ENCODE peak calls at places on chromosomes 7 and 10, in five cellular contexts. P is astrocyte, J is upper lobe of left lung, S is RWPE2, D is substantia nigra. W is an unnamed sample.

GRCh38 chr7:105878746-105879605 is 2.6 kb upstream of the ATXN7L1 start:
- DNase-seq in P (no peak), D (no peak), S (no peak), J (no peak), W (no peak)

GRCh38 chr7:30912986-30913671 is 1.5 kb downstream of the AQP1 start:
- DNase-seq in S (no peak), P (no peak), D (no peak), J (peak), W (peak)

GRCh38 chr10:130495116-130495862 is 359.1 kb downstream of the GLRX3 start:
- DNase-seq in D (no peak), J (peak), P (no peak), S (no peak), W (no peak)

GRCh38 chr7:131249003-131249402 is 78.7 kb upstream of the MKLN1 start:
- DNase-seq in P (peak), J (no peak), D (no peak), S (peak), W (no peak)

GRCh38 chr10:47241256-47241655 is 58.7 kb upstream of the GDF10 start:
- DNase-seq in S (no peak), J (no peak), P (no peak), D (no peak), W (no peak)

GRCh38 chr10:92572362-92573090 is 1.4 kb downstream of the IDE start:
- DNase-seq in S (no peak), J (no peak), P (peak), D (no peak), W (no peak)

GRCh38 chr10:77821036-77821435 is 105.5 kb downstream of the DLG5 start:
- DNase-seq in S (no peak), J (no peak), P (no peak), D (no peak), W (no peak)

GRCh38 chr7:127438836-127439235 is 46.3 kb upstream of the ZNF800 start:
- DNase-seq in J (no peak), D (no peak), P (peak), S (no peak), W (no peak)

GRCh38 chr10:33321516-33321915 is 13.0 kb downstream of the NRP1 start:
- DNase-seq in S (no peak), J (no peak), D (no peak), P (no peak), W (no peak)

GRCh38 chr10:69253171-69253570 is 25.1 kb upstream of the HK1 start:
- DNase-seq in D (no peak), J (no peak), S (no peak), P (no peak), W (no peak)

GRCh38 chr7:14673202-14673601 is 229.3 kb downstream of the DGKB start:
- DNase-seq in J (no peak), S (no peak), D (no peak), P (no peak), W (no peak)

GRCh38 chr7:157158400-157158799 is 19.7 kb downstream of the UBE3C start:
- DNase-seq in P (peak), J (no peak), S (no peak), D (no peak), W (no peak)

GRCh38 chr7:144936314-144936713 is 100.5 kb upstream of the TPK1 start:
- DNase-seq in J (no peak), S (no peak), D (no peak), P (no peak), W (no peak)

GRCh38 chr7:54985405-54986360 is 33.1 kb upstream of the EGFR start:
- DNase-seq in P (peak), J (no peak), D (no peak), S (no peak), W (no peak)

GRCh38 chr7:27165089-27165654 is at the start of gene HOXA9:
- DNase-seq in P (no peak), S (peak), J (peak), D (no peak), W (peak)

GRCh38 chr7:17601921-17602320 is 303.5 kb downstream of the AHR start:
- DNase-seq in S (no peak), D (no peak), P (no peak), J (no peak), W (no peak)

GRCh38 chr10:73469579-73469978 is 26.2 kb downstream of the PPP3CB start:
- DNase-seq in D (no peak), S (no peak), J (no peak), P (no peak), W (no peak)

GRCh38 chr10:116861796-116862195 is 12.5 kb downstream of the ENO4 start:
- DNase-seq in J (no peak), S (no peak), D (no peak), P (no peak), W (no peak)

GRCh38 chr7:141619745-141620144 is 68.5 kb downstream of the AGK start:
- DNase-seq in D (no peak), J (no peak), S (no peak), P (no peak), W (no peak)

GRCh38 chr7:141617280-141617679 is 66.1 kb downstream of the AGK start:
- DNase-seq in D (no peak), J (no peak), S (no peak), P (no peak), W (no peak)
- H3K27ac ChIP-seq in D (no peak), J (no peak), S (no peak), P (no peak), W (no peak)

GRCh38 chr7:108308276-108308675 is 148.0 kb downstream of the NRCAM start:
- DNase-seq in D (no peak), J (no peak), S (no peak), P (no peak), W (no peak)
- H3K27ac ChIP-seq in D (no peak), J (peak), S (peak), P (peak), W (no peak)

DNA sequence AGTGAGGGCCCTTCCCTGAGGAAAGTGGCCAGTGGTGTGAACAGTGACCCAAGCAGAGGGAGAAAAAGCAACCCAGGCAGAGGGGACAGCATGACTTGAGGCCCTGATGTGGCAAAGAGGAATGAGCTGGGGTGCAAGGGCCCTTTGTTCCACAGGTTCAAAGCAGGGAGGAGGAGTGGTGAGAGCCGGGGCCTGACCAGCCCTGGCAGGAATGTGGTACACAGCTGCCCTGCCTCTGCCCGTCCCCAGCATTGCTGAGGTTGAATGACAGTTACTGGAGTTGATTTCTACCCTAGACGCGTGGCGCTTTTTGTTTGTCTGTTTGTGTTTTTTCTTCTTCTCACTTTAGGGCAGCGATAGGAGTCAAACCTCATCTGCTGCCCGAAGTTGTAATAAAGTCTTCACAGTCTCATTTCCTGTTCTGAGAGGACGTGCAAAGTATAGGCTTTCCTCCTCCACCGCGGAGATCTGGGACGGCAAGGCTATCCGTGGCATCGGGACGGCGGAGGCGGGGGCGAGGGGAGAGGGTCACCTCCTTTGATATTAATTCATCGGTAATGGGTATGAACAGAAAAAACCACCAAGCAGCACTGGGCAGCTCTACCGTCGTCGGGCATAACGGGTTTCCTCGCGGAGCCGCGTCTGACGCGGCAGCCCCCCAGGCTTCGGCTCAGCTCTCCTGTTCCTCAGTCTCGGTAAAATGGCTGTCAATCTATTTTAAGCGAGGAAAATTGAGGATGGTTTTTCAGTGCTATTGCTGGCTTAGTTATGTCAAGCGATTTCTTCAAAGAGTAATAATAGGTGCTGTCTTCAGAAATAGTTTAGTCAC is 160.8 kb downstream of the LRMDA start:
- DNase-seq in J (peak), S (no peak), P (no peak), D (no peak), W (no peak)
- H3K27ac ChIP-seq in J (peak), S (no peak), P (no peak), D (no peak), W (no peak)

DNA sequence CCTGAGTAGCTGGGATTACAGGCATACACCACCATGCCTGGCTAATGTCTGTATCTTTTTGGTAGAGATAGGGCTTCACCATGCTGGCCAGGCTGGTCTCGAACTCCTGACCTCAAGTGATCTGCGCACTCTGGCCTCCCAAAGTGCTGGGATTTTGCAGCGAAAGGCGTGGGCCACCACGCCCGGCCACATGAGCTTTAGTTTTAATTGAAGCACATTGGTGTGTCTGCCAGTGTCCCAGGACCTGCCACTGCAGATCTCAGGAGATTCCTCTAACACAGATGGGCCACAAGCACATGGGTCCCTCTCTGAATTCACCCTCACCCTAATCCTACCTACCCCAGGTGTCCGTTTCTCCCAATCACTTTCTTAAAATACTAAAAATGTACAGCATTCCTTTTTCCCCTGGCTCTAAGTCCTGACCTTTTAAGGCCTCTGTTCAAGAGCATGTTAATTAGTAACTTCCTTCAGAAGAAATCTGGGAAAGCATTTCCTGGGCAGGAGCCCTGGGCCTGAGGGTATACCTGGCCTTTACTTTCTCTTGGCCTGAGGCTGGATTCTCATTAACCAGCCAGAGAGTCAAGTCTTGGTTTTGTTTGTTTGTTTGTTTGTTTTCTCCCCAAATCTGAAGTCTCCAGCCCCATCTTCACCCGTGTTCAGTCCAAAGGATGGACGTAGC is 82.6 kb downstream of the PRPF18 start:
- DNase-seq in D (no peak), P (no peak), J (no peak), S (no peak), W (no peak)
- H3K27ac ChIP-seq in D (no peak), P (no peak), J (no peak), S (no peak), W (no peak)

GRCh38 chr7:193538-194256 is 1.3 kb downstream of the FAM20C start:
- DNase-seq in P (no peak), S (no peak), D (peak), J (peak), W (peak)

GRCh38 chr7:192035-192649 is at the start of gene FAM20C:
- DNase-seq in P (peak), S (no peak), J (peak), D (peak), W (peak)

GRCh38 chr7:191105-192034 is 1.0 kb upstream of the FAM20C start:
- DNase-seq in J (no peak), P (peak), D (no peak), S (no peak), W (no peak)

GRCh38 chr7:194257-194995 is 2.1 kb downstream of the FAM20C start:
- DNase-seq in D (no peak), J (peak), P (peak), S (no peak), W (peak)

GRCh38 chr7:192701-193536 is 548 bp downstream of the FAM20C start:
- DNase-seq in D (peak), P (no peak), S (no peak), J (peak), W (peak)
- H3K27ac ChIP-seq in D (peak), P (peak), S (peak), J (peak), W (peak)

DNA sequence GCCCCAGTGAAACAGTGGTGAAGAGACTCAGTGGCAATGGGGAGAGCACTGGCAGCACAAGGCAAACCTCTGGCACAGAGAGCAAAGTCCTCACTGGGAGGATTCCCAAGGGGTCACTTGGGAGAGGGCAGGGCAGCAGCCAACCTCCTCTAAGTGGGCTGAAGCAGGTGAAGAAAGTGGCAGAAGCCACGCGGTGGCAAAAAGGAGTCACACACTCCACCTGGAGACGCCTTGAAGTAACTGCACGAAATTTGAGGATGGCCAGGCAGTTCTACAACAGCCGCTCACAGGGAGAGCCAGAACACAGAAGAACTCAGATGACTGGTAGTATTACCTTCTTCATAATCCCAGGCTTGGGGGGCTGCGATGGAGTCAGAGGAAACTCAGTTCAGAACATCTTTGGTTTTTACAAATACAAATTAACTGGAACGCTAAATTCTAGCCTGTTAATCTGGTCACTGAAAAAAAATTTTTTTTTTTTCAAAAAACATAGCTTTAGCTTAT is 603 bp upstream of the IL6 start:
- DNase-seq in S (peak), D (no peak), P (peak), J (no peak), W (no peak)
- H3K27ac ChIP-seq in S (peak), D (no peak), P (peak), J (peak), W (no peak)

DNA sequence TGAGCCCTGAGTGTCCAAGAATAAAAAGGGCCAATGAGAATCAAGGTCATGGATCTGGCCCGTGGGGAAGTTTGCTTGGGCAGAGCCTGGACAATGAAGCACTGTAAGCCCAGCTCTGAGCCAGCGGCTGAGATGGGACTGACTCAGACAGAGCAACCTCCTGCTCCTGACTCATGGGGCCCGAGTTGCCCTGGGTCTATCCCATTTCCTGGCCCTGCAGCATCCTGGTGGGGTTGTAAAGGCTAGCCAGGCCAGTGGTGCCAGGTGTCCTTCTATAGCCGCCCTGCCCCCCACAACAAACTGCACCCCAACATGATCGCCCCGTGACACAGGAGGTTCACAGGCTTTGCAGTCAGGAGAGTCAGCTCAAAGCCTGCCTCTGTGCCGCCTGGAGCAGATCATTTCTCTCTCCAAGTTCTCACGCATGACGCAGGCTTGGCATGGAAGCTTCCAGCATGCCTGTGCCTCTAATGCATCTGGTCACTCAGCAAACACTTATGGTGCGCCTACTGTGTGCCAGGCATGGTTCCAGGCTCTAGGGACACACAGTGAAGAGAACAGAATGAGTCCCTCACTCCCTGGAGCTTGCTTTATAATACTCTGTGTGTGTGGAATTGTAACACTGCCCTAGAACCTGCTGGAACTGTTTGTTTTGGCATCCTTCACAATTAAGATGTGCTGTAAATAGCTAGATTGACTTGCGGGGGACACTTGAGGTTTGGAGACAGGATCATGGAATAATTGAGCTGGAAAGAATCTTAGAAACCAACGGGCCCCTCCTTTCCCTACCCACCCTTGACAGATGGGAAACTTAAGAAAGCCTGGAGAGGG is 4.9 kb upstream of the MYH16 start:
- DNase-seq in P (peak), J (no peak), D (peak), S (peak), W (no peak)
- H3K27ac ChIP-seq in P (peak), J (no peak), D (peak), S (peak), W (no peak)

DNA sequence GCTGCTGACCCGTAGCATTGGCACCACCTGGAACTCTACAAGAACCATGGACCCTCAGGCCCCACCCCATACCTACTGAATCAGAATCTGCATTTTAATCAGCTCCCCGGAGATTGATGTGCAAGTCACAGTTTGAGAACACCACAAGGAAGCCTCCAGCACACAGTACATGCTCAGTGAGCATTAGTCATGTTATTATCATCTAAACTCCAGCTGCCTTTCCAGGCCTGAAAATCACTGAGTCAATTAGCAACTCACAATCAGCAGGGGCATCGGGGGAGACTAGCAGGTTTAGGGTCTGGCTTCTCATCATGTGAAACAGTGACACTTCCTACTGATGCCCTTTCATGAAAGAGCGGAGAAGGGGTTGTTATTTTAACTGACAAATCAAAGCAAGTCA is 123.0 kb downstream of the PRLHR start:
- DNase-seq in S (no peak), J (no peak), D (no peak), P (no peak), W (no peak)
- H3K27ac ChIP-seq in S (peak), J (no peak), D (no peak), P (peak), W (no peak)

GRCh38 chr10:52755297-52756062 is 17.1 kb downstream of the MBL2 start:
- DNase-seq in D (no peak), J (no peak), S (no peak), P (peak), W (no peak)
- H3K27ac ChIP-seq in D (no peak), J (peak), S (no peak), P (no peak), W (no peak)

GRCh38 chr10:17819836-17820235 is 10.7 kb downstream of the MRC1 start:
- DNase-seq in P (no peak), D (no peak), S (no peak), J (no peak), W (no peak)

GRCh38 chr10:17814981-17815380 is 5.8 kb downstream of the MRC1 start:
- DNase-seq in D (no peak), P (no peak), S (no peak), J (no peak), W (no peak)

GRCh38 chr10:17817790-17818189 is 8.6 kb downstream of the MRC1 start:
- DNase-seq in D (no peak), P (no peak), J (no peak), S (no peak), W (no peak)

GRCh38 chr10:17817316-17817715 is 8.2 kb downstream of the MRC1 start:
- DNase-seq in S (no peak), J (no peak), D (no peak), P (no peak), W (no peak)

DNA sequence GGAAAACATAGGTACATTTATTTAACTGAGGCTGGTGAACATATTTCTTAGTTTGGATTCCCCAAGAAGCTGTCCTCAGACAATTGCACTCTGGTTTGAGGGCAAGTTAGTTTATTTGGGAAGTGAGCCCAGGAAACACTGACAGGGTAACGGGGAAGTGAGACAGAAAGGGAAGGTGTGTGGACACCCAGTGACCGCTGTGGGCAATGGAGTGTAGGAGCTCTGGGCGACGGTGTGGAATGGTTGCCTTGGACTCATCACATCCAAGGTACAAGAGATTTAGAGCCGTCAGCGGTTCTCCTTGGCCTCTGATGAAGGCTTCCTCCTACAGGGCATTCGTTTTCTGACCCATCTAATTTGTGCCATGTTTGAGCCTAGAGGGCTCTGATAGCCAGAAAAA is 7.1 kb downstream of the MRC1 start:
- DNase-seq in D (no peak), S (no peak), P (no peak), J (no peak), W (no peak)
- H3K27ac ChIP-seq in D (no peak), S (no peak), P (no peak), J (no peak), W (no peak)

W was measured in Peyer's patch.